ENCODE peak calls at places on chromosome 14, in nine cellular contexts. W, N, S, I, Q, A, E, J and R are unnamed samples.
A peak's percentile ranks its signal among the peaks of the same experiment; 100 is the strongest.

GRCh38 chr14:69990319-69990718 is 111.1 kb downstream of the SMOC1 start:
- DNase-seq in W (no peak), N (no peak), S (no peak), I (no peak), Q (no peak), A (no peak), E (no peak), J (no peak), R (no peak)

GRCh38 chr14:22432348-22432976 is 156.6 kb downstream of the DAD1 start:
- DNase-seq in W (no peak), N (no peak), S (peak; percentile 97), I (no peak), Q (peak; percentile 98), A (peak; percentile 65), E (no peak), J (peak; percentile 29), R (no peak)

GRCh38 chr14:105474478-105475268 is at the start of gene CRIP2:
- DNase-seq in W (peak; percentile 58), N (peak; percentile 77), S (peak; percentile 41), I (no peak), Q (peak; percentile 51), A (no peak), E (no peak), J (no peak), R (peak; percentile 31)

GRCh38 chr14:38948171-38948570 is 154.9 kb downstream of the SEC23A start:
- DNase-seq in W (no peak), N (no peak), S (no peak), I (no peak), Q (peak; percentile 49), A (no peak), E (no peak), J (peak; percentile 19), R (no peak)

GRCh38 chr14:50816419-50817047 is 14.4 kb downstream of the NIN start:
- DNase-seq in W (no peak), N (no peak), S (peak; percentile 73), I (no peak), Q (peak; percentile 67), A (no peak), E (no peak), J (no peak), R (no peak)

GRCh38 chr14:76456200-76456599 is 80.3 kb downstream of the ESRRB start:
- DNase-seq in W (no peak), N (no peak), S (peak; percentile 45), I (no peak), Q (peak; percentile 34), A (no peak), E (no peak), J (no peak), R (peak; percentile 18)

GRCh38 chr14:78135450-78135891 is 34.7 kb upstream of the NRXN3 start:
- DNase-seq in W (no peak), N (no peak), S (no peak), I (no peak), Q (no peak), A (no peak), E (no peak), J (no peak), R (no peak)

GRCh38 chr14:106842687-106843086 is 1316.3 kb downstream of the TMEM121 start:
- DNase-seq in W (no peak), N (no peak), S (no peak), I (no peak), Q (no peak), A (peak; percentile 46), E (no peak), J (no peak), R (no peak)

DNA sequence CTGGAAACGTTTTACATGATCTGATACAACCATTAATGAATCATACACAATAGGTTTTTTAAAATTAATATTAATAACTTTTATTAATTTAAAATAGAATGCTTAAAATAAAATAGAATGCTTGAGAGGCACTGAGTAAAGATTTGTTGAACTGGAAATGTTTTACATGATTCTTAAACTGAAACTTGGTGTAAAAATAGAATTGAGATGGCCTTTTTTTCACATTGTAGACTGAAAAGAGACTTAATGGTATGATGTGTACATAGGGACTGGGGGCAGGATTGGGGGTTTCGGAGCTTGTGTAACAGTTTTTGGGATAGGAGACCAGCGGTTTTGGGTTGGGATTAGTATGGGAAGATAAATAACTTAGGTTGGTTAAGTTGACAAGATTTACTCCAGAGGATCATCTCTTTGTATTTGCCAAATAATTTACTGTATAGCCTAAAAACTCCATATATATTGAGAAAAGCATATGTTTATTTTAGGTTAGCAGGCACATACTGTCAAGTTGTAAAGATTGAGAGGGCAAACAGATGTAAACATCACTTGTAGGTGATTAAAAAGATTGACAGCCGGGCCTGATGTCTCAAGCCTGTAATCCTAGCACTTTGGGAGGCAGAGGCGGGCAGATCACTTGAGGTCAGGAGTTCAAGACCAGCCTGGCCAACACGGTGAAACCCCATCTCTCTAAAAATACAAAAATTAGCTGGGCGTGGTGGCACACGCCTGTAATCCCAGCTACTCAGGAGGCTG is 2.0 kb upstream of the ZNF410 start:
- DNase-seq in W (no peak), N (no peak), S (no peak), I (no peak), Q (no peak), A (no peak), E (no peak), J (no peak), R (no peak)
- H3K4me3 ChIP-seq in W (no peak overlapping the region), N (no peak overlapping the region), S (no peak overlapping the region), I (peak overlapping the region; percentile 90), Q (no peak overlapping the region), A (no peak overlapping the region), E (no peak overlapping the region), J (no peak overlapping the region), R (no peak overlapping the region)

GRCh38 chr14:68278568-68279436 is 459.2 kb downstream of the RAD51B start:
- DNase-seq in W (no peak), N (no peak), S (no peak), I (no peak), Q (peak; percentile 45), A (no peak), E (no peak), J (peak; percentile 38), R (no peak)

GRCh38 chr14:68282479-68283377 is 463.1 kb downstream of the RAD51B start:
- DNase-seq in W (peak; percentile 18), N (no peak), S (no peak), I (no peak), Q (no peak), A (no peak), E (peak; percentile 24), J (no peak), R (peak; percentile 32)

GRCh38 chr14:68281497-68281896 is 461.9 kb downstream of the RAD51B start:
- DNase-seq in W (no peak), N (no peak), S (no peak), I (no peak), Q (no peak), A (no peak), E (no peak), J (no peak), R (no peak)

GRCh38 chr14:68279777-68280233 is 460.2 kb downstream of the RAD51B start:
- DNase-seq in W (no peak), N (no peak), S (no peak), I (no peak), Q (no peak), A (no peak), E (peak; percentile 74), J (no peak), R (no peak)

DNA sequence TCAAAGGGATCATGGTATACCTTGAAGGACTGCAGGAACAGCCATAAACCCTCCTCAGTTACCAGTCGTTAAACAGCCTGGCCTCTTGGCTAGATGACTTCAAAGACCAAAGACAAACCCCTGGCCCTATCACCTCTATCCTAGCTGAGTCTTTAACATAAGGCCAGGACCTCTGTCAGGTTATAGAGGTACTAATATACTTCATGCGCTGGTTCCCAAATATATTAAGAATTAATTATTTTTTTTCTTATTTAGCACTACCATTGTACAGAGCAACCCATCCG is 459.8 kb downstream of the RAD51B start:
- DNase-seq in W (no peak), N (no peak), S (no peak), I (no peak), Q (no peak), A (no peak), E (no peak), J (no peak), R (no peak)
- H3K4me3 ChIP-seq in W (no peak overlapping the region), N (no peak overlapping the region), S (no peak overlapping the region), I (no peak overlapping the region), Q (no peak overlapping the region), A (no peak overlapping the region), E (no peak overlapping the region), J (no peak overlapping the region), R (no peak overlapping the region)

GRCh38 chr14:24368562-24369252 is 723 bp downstream of the NFATC4 start:
- DNase-seq in W (peak; percentile 34), N (peak; percentile 52), S (peak; percentile 48), I (no peak), Q (peak; percentile 62), A (no peak), E (peak; percentile 38), J (peak; percentile 51), R (no peak)

GRCh38 chr14:24367506-24368214 is at the start of gene NFATC4:
- DNase-seq in W (no peak), N (peak; percentile 75), S (peak; percentile 88), I (no peak), Q (peak; percentile 99), A (peak; percentile 70), E (peak; percentile 47), J (peak; percentile 79), R (no peak)

GRCh38 chr14:24368215-24368561 is 204 bp downstream of the NFATC4 start:
- DNase-seq in W (no peak), N (no peak), S (peak; percentile 9), I (no peak), Q (no peak), A (no peak), E (peak; percentile 18), J (no peak), R (no peak)

GRCh38 chr14:24369907-24370687 is 2.1 kb downstream of the NFATC4 start:
- DNase-seq in W (no peak), N (no peak), S (no peak), I (no peak), Q (no peak), A (no peak), E (no peak), J (no peak), R (no peak)

DNA sequence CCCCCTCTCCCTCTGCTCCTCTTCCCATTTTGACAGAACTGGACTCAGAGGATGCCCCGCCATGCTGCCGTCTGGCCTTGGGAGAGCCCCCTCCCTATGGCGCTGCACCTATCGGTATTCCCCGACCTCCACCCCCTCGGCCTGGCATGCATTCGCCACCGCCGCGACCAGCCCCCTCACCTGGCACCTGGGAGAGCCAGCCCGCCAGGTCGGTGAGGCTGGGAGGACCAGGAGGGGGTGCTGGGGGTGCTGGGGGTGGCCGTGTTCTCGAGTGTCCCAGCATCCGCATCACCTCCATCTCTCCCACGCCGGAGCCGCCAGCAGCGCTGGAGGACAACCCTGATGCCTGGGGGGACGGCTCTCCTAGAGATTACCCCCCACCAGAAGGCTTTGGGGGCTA is 1.5 kb downstream of the NFATC4 start:
- DNase-seq in W (no peak), N (no peak), S (no peak), I (no peak), Q (no peak), A (no peak), E (no peak), J (no peak), R (no peak)
- H3K4me3 ChIP-seq in W (no peak overlapping the region), N (peak overlapping the region; percentile 70), S (no peak overlapping the region), I (peak overlapping the region; percentile 74), Q (peak overlapping the region; percentile 94), A (peak overlapping the region; percentile 58), E (no peak overlapping the region), J (peak overlapping the region; percentile 98), R (no peak overlapping the region)

DNA sequence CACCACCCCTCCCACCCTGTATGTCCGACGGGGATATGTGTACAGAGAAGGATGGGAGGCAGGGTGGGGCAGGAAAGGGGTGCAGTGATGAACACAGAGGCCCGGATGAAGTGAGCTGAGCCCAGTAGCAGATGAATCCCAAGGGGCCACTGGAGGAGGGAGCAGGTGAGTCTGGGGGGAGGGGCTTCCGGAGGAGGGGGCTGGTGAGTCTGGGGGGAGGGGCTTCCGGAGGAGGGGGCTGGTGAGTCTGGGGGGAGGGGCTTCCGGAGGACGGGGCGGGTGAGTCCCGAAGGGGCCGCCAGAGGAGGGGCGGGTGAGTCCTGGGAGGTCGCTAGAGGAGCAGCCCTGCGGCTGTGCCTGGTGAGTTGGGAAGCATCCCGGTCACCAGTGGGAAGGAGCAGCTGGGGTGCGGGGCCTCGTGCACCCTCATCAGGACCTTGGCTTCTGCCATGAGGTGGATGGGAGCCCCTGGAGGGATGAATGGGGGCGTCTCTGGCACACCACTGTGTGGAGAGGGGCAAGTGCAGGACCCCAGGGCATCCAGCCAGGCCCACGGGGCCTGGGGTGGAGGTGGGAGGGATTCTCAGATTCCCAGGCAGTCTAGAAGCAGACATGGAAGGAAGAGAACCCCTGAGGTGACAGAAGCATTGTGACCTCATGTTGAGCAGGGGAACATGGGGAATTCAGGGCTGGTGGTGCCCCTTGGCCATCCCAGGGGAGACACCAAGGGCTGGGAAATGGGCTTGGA is 14.0 kb downstream of the BEGAIN start:
- DNase-seq in W (no peak), N (no peak), S (no peak), I (no peak), Q (no peak), A (no peak), E (no peak), J (no peak), R (peak; percentile 4)
- H3K4me3 ChIP-seq in W (no peak overlapping the region), N (no peak overlapping the region), S (no peak overlapping the region), I (no peak overlapping the region), Q (no peak overlapping the region), A (no peak overlapping the region), E (no peak overlapping the region), J (no peak overlapping the region), R (no peak overlapping the region)